ENCODE peak calls at places on chromosomes 7 and 10, in six cellular contexts. One of them, this sample, is unnamed. For H3K9me2, the result is how much of the 10 kb centered on the place peaks cover.

GRCh38 chr10:129332476-129332875 is 134.6 kb upstream of the MGMT start:
- DNase-seq in PC-3: peak
- DNase-seq in SK-N-SH: peak
- DNase-seq in HCT116: peak
- DNase-seq in Karpas-422: peak
- DNase-seq in GM23248: no peak
- DNase-seq in this sample: no peak

GRCh38 chr7:32115831-32116230 is 45.6 kb upstream of the PDE1C start:
- DNase-seq in Karpas-422: no peak
- DNase-seq in SK-N-SH: no peak
- DNase-seq in HCT116: no peak
- DNase-seq in GM23248: peak
- DNase-seq in PC-3: peak
- DNase-seq in this sample: no peak

GRCh38 chr10:131617113-131617877 is 283.5 kb upstream of the PPP2R2D start:
- DNase-seq in GM23248: no peak
- DNase-seq in PC-3: no peak
- DNase-seq in HCT116: no peak
- DNase-seq in SK-N-SH: peak
- DNase-seq in Karpas-422: no peak
- DNase-seq in this sample: no peak

GRCh38 chr7:100107890-100108289 is 6.4 kb downstream of the AP4M1 start:
- DNase-seq in GM23248: no peak
- DNase-seq in Karpas-422: no peak
- DNase-seq in PC-3: no peak
- DNase-seq in SK-N-SH: no peak
- DNase-seq in HCT116: no peak
- DNase-seq in this sample: no peak

GRCh38 chr10:43824934-43825333 is 176.3 kb upstream of the ZNF32 start:
- DNase-seq in HCT116: no peak
- DNase-seq in PC-3: no peak
- DNase-seq in SK-N-SH: no peak
- DNase-seq in Karpas-422: no peak
- DNase-seq in GM23248: peak
- DNase-seq in this sample: no peak

GRCh38 chr7:30668102-30668501 is 14.2 kb downstream of the CRHR2 start:
- DNase-seq in SK-N-SH: peak
- DNase-seq in HCT116: no peak
- DNase-seq in PC-3: no peak
- DNase-seq in Karpas-422: no peak
- DNase-seq in GM23248: no peak
- DNase-seq in this sample: no peak

GRCh38 chr10:44675086-44675874 is 235.9 kb upstream of the TMEM72 start:
- DNase-seq in GM23248: no peak
- DNase-seq in Karpas-422: no peak
- DNase-seq in HCT116: no peak
- DNase-seq in PC-3: no peak
- DNase-seq in SK-N-SH: no peak
- DNase-seq in this sample: no peak

GRCh38 chr7:155578016-155578415 is 31.7 kb upstream of the CNPY1 start:
- DNase-seq in Karpas-422: no peak
- DNase-seq in HCT116: no peak
- DNase-seq in GM23248: no peak
- DNase-seq in PC-3: no peak
- DNase-seq in SK-N-SH: no peak
- DNase-seq in this sample: no peak

GRCh38 chr10:12322583-12323131 is 26.7 kb upstream of the CAMK1D start:
- DNase-seq in Karpas-422: no peak
- DNase-seq in SK-N-SH: no peak
- DNase-seq in GM23248: no peak
- DNase-seq in HCT116: no peak
- DNase-seq in PC-3: no peak
- DNase-seq in this sample: no peak

GRCh38 chr10:125092564-125093031 is 67.8 kb downstream of the CTBP2 start:
- DNase-seq in HCT116: no peak
- DNase-seq in PC-3: no peak
- DNase-seq in SK-N-SH: no peak
- DNase-seq in GM23248: peak
- DNase-seq in Karpas-422: no peak
- DNase-seq in this sample: no peak

GRCh38 chr7:103524042-103524907 is 78.3 kb upstream of the SLC26A5 start:
- DNase-seq in GM23248: peak
- DNase-seq in HCT116: peak
- DNase-seq in Karpas-422: peak
- DNase-seq in SK-N-SH: peak
- DNase-seq in PC-3: peak
- DNase-seq in this sample: peak

GRCh38 chr7:155002411-155003214 is at the start of gene PAXIP1:
- DNase-seq in HCT116: no peak
- DNase-seq in PC-3: peak
- DNase-seq in SK-N-SH: peak
- DNase-seq in Karpas-422: peak
- DNase-seq in GM23248: peak
- DNase-seq in this sample: peak

GRCh38 chr7:37433166-37433565 is 15.5 kb downstream of the ELMO1 start:
- DNase-seq in Karpas-422: no peak
- DNase-seq in SK-N-SH: no peak
- DNase-seq in PC-3: no peak
- DNase-seq in GM23248: no peak
- DNase-seq in HCT116: no peak
- DNase-seq in this sample: no peak

GRCh38 chr10:110535958-110536891 is 31.3 kb upstream of the SMC3 start:
- DNase-seq in GM23248: peak
- DNase-seq in HCT116: no peak
- DNase-seq in Karpas-422: peak
- DNase-seq in PC-3: peak
- DNase-seq in SK-N-SH: no peak
- DNase-seq in this sample: peak

GRCh38 chr10:59360605-59361515 is 1.5 kb downstream of the FAM13C start:
- DNase-seq in HCT116: no peak
- DNase-seq in GM23248: no peak
- DNase-seq in Karpas-422: no peak
- DNase-seq in PC-3: no peak
- DNase-seq in SK-N-SH: no peak
- DNase-seq in this sample: no peak

GRCh38 chr7:105269397-105269796 is 119.3 kb downstream of the SRPK2 start:
- DNase-seq in PC-3: no peak
- DNase-seq in Karpas-422: peak
- DNase-seq in SK-N-SH: no peak
- DNase-seq in GM23248: no peak
- DNase-seq in HCT116: no peak
- DNase-seq in this sample: no peak

GRCh38 chr7:128783143-128783799 is 7.7 kb upstream of the OPN1SW start:
- DNase-seq in Karpas-422: peak
- DNase-seq in SK-N-SH: peak
- DNase-seq in PC-3: no peak
- DNase-seq in GM23248: peak
- DNase-seq in HCT116: peak
- DNase-seq in this sample: no peak

GRCh38 chr10:34473174-34474059 is 341.7 kb downstream of the PARD3 start:
- DNase-seq in SK-N-SH: no peak
- DNase-seq in HCT116: no peak
- DNase-seq in GM23248: no peak
- DNase-seq in PC-3: no peak
- DNase-seq in Karpas-422: no peak
- DNase-seq in this sample: no peak

GRCh38 chr10:1646332-1646731 is 91.0 kb downstream of the ADARB2 start:
- DNase-seq in GM23248: no peak
- DNase-seq in PC-3: no peak
- DNase-seq in HCT116: no peak
- DNase-seq in SK-N-SH: no peak
- DNase-seq in Karpas-422: no peak
- DNase-seq in this sample: no peak

GRCh38 chr7:26854932-26855331 is 9.5 kb downstream of the SKAP2 start:
- DNase-seq in PC-3: no peak
- DNase-seq in Karpas-422: no peak
- DNase-seq in SK-N-SH: no peak
- DNase-seq in GM23248: no peak
- DNase-seq in HCT116: no peak
- DNase-seq in this sample: no peak

GRCh38 chr10:92419740-92420553 is 129.0 kb downstream of the MARCHF5 start:
- DNase-seq in SK-N-SH: no peak
- DNase-seq in GM23248: peak
- DNase-seq in PC-3: no peak
- DNase-seq in HCT116: no peak
- DNase-seq in Karpas-422: no peak
- DNase-seq in this sample: no peak

GRCh38 chr10:132630666-132631347 is 93.2 kb downstream of the INPP5A start:
- DNase-seq in HCT116: no peak
- DNase-seq in Karpas-422: no peak
- DNase-seq in SK-N-SH: no peak
- DNase-seq in PC-3: no peak
- DNase-seq in GM23248: peak
- DNase-seq in this sample: no peak

GRCh38 chr7:65983965-65984654 is 2.1 kb upstream of the GUSB start:
- DNase-seq in Karpas-422: no peak
- DNase-seq in HCT116: no peak
- DNase-seq in SK-N-SH: no peak
- DNase-seq in PC-3: peak
- DNase-seq in GM23248: no peak
- DNase-seq in this sample: no peak

GRCh38 chr10:24241536-24241935 is 32.6 kb downstream of the KIAA1217 start:
- DNase-seq in Karpas-422: no peak
- DNase-seq in GM23248: no peak
- DNase-seq in HCT116: no peak
- DNase-seq in SK-N-SH: no peak
- DNase-seq in PC-3: no peak
- DNase-seq in this sample: no peak

GRCh38 chr7:911791-912480 is 35.6 kb downstream of the GET4 start:
- DNase-seq in Karpas-422: no peak
- DNase-seq in SK-N-SH: no peak
- DNase-seq in PC-3: no peak
- DNase-seq in HCT116: no peak
- DNase-seq in GM23248: no peak
- DNase-seq in this sample: no peak

GRCh38 chr10:8056378-8056777 is 1.9 kb downstream of the GATA3 start:
- DNase-seq in SK-N-SH: no peak
- DNase-seq in GM23248: no peak
- DNase-seq in HCT116: no peak
- DNase-seq in PC-3: no peak
- DNase-seq in Karpas-422: no peak
- DNase-seq in this sample: no peak
- H3K9ac ChIP-seq in SK-N-SH: peak
- H3K9ac ChIP-seq in GM23248: no peak
- H3K9ac ChIP-seq in HCT116: no peak
- H3K9ac ChIP-seq in PC-3: no peak
- H3K9ac ChIP-seq in Karpas-422: no peak
- H3K9ac ChIP-seq in this sample: no peak

DNA sequence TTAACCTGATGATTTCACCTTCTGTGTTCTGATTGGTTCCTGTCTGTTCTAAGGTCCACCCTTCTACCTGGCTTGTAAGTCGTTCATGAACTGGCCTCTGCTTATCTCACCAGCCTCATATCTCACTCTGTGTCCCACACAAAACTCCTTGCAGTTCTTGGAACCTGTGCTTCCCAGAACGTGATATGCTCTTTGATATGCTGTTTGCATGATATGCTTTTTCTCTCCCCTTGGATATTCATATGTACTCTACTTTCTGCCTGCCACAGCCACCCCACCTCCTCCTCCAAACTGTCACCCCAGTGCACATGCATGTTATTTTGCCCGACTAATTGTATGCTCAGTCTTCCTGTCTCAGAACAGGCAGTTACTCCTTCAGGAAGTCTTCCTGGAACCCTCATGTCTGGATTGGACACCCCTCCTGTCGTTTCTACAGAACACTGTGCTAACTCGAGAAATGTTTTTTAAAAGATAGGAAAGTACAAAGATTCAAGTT is 1.9 kb upstream of the ITPRIP start:
- DNase-seq in HCT116: no peak
- DNase-seq in GM23248: no peak
- DNase-seq in PC-3: no peak
- DNase-seq in Karpas-422: no peak
- DNase-seq in SK-N-SH: no peak
- DNase-seq in this sample: no peak
- H2AFZ ChIP-seq in HCT116: peak
- H2AFZ ChIP-seq in GM23248: no peak
- H2AFZ ChIP-seq in PC-3: no peak
- H2AFZ ChIP-seq in Karpas-422: no peak
- H2AFZ ChIP-seq in SK-N-SH: no peak
- H2AFZ ChIP-seq in this sample: no peak

DNA sequence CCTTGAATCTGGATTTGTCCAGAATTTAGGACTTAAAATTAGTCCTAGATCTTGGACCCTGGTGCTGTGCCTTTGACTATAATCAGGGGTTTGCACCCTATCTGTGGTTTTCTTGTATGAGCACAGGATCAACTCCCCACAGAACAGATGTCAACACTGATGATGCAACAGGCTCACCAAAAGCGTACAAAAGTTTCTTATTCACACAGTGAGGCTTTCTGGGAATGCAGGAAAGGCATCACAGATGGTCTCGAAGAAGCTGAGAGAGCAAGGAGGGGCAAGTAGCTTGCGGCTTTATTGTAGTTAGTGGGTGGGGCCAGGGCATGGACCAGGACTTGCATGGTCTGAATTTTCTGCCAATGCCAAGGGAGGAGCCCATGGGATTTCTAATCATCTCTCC is 46.2 kb downstream of the SEC61G start:
- DNase-seq in SK-N-SH: no peak
- DNase-seq in Karpas-422: no peak
- DNase-seq in HCT116: no peak
- DNase-seq in PC-3: no peak
- DNase-seq in GM23248: no peak
- DNase-seq in this sample: no peak
- H3K9me2 ChIP-seq in SK-N-SH: under half
- H3K9me2 ChIP-seq in Karpas-422: under half
- H3K9me2 ChIP-seq in HCT116: under half
- H3K9me2 ChIP-seq in PC-3: under half
- H3K9me2 ChIP-seq in GM23248: under half
- H3K9me2 ChIP-seq in this sample: under half

DNA sequence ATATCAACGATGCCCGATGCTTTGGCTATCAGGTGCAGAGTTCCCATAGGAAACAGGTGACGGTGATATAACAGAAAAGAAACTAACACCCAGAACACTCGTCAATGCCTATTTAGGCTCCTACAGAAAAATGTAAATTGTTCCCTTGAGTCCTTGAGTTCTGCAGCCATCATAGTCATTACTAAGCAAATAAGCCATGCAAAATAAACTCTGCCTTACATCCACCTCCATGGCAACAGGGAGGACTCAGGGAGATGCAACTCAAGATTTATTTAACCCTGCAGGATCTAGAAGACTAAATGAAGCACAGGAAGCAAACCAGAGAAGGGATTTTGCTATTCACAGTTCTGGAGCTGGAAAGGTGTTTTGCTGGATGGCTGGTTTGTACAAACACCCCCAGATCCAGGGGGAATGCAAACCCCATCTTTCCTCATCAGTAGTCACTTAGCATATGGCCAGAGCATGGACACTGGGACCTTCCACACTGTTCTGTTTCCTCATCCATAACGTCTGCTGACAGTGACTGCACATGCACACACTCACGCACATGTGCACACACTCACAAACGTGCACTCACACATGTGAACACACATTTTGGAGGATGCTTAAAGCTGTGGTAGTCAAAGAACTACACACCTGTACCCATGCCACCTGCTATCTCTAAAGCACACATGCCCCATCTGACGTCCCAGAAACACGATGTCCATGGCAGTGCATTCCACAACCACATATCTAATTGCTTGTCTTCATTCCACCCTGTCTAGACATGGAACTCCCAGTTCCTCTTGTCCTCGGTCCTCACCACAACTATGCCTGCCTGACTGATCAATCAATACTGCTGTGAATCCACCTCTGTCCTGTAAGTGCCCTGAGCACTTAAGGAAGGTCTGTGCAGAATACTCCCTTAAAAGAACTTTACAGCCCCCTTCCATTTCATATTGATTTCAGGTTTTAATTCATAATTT is 178.2 kb downstream of the COBL start:
- DNase-seq in Karpas-422: peak
- DNase-seq in PC-3: no peak
- DNase-seq in GM23248: no peak
- DNase-seq in SK-N-SH: no peak
- DNase-seq in HCT116: no peak
- DNase-seq in this sample: no peak
- H3K9ac ChIP-seq in Karpas-422: no peak
- H3K9ac ChIP-seq in PC-3: no peak
- H3K9ac ChIP-seq in GM23248: no peak
- H3K9ac ChIP-seq in SK-N-SH: no peak
- H3K9ac ChIP-seq in HCT116: no peak
- H3K9ac ChIP-seq in this sample: no peak